ENCODE peak calls at places on chromosomes 2 and 18, in eight cellular contexts. T, M, K, S, Y, A, R and E are unnamed samples.

GRCh38 chr2:78993518-78994148 is 31.9 kb upstream of the REG3G start:
- DNase-seq in T (no peak), M (no peak), K (no peak), S (no peak), Y (no peak), A (no peak), R (peak; percentile 67), E (no peak)

GRCh38 chr2:167177196-167177595 is 288.9 kb downstream of the XIRP2 start:
- DNase-seq in T (no peak), M (no peak), K (no peak), S (no peak), Y (no peak), A (no peak), R (no peak), E (no peak)

GRCh38 chr2:74278694-74279093 is 64.5 kb downstream of the SLC4A5 start:
- DNase-seq in T (no peak), M (no peak), K (no peak), S (no peak), Y (no peak), A (no peak), R (no peak), E (no peak)

GRCh38 chr2:229206548-229206947 is 64.5 kb downstream of the PID1 start:
- DNase-seq in T (no peak), M (no peak), K (peak; percentile 14), S (no peak), Y (no peak), A (no peak), R (no peak), E (no peak)

GRCh38 chr2:127932199-127932877 is 46.6 kb upstream of the AMMECR1L start:
- DNase-seq in T (no peak), M (no peak), K (no peak), S (no peak), Y (no peak), A (no peak), R (no peak), E (no peak)

GRCh38 chr18:50709215-50709614 is 110.6 kb downstream of the MRO start:
- DNase-seq in T (no peak), M (no peak), K (no peak), S (no peak), Y (no peak), A (no peak), R (no peak), E (no peak)

GRCh38 chr18:61948842-61949438 is 56.1 kb upstream of the RNF152 start:
- DNase-seq in T (no peak), M (no peak), K (no peak), S (no peak), Y (no peak), A (no peak), R (no peak), E (no peak)

GRCh38 chr18:75162978-75163377 is 46.0 kb downstream of the PTGR3 start:
- DNase-seq in T (no peak), M (no peak), K (no peak), S (no peak), Y (no peak), A (no peak), R (no peak), E (no peak)

GRCh38 chr2:171923206-171923605 is 945 bp downstream of the HAT1 start:
- DNase-seq in T (no peak), M (no peak), K (no peak), S (peak; percentile 41), Y (peak; percentile 28), A (peak; percentile 32), R (no peak), E (no peak)

GRCh38 chr2:96233880-96234316 is 25.3 kb upstream of the STARD7 start:
- DNase-seq in T (peak; percentile 14), M (no peak), K (no peak), S (no peak), Y (no peak), A (no peak), R (no peak), E (no peak)

GRCh38 chr2:27217173-27218121 is at the start of gene CAD:
- DNase-seq in T (peak; percentile 93), M (peak; percentile 84), K (peak; percentile 90), S (peak; percentile 87), Y (peak; percentile 86), A (peak; percentile 54), R (peak; percentile 91), E (peak; percentile 74)

GRCh38 chr2:60515751-60516226 is 37.7 kb downstream of the BCL11A start:
- DNase-seq in T (peak; percentile 53), M (no peak), K (no peak), S (no peak), Y (no peak), A (no peak), R (peak; percentile 39), E (no peak)

GRCh38 chr2:109020217-109020637 is 31.2 kb upstream of the EDAR start:
- DNase-seq in T (no peak), M (no peak), K (no peak), S (no peak), Y (no peak), A (peak; percentile 84), R (no peak), E (no peak)

GRCh38 chr2:131724019-131724418 is 196.3 kb downstream of the CCDC74A start:
- DNase-seq in T (no peak), M (no peak), K (no peak), S (no peak), Y (no peak), A (no peak), R (no peak), E (no peak)

GRCh38 chr18:29226201-29226600 is 1049.3 kb upstream of the CDH2 start:
- DNase-seq in T (no peak), M (no peak), K (no peak), S (no peak), Y (no peak), A (no peak), R (no peak), E (no peak)

GRCh38 chr2:106282816-106283215 is 88.7 kb upstream of the UXS1 start:
- DNase-seq in T (no peak), M (no peak), K (no peak), S (no peak), Y (no peak), A (peak; percentile 27), R (no peak), E (no peak)
- H3K27ac ChIP-seq in T (no peak overlapping the region), M (no peak overlapping the region), K (no peak overlapping the region), S (no peak overlapping the region), Y (no peak overlapping the region), A (peak overlapping the region; percentile 83), R (no peak overlapping the region), E (no peak overlapping the region)

DNA sequence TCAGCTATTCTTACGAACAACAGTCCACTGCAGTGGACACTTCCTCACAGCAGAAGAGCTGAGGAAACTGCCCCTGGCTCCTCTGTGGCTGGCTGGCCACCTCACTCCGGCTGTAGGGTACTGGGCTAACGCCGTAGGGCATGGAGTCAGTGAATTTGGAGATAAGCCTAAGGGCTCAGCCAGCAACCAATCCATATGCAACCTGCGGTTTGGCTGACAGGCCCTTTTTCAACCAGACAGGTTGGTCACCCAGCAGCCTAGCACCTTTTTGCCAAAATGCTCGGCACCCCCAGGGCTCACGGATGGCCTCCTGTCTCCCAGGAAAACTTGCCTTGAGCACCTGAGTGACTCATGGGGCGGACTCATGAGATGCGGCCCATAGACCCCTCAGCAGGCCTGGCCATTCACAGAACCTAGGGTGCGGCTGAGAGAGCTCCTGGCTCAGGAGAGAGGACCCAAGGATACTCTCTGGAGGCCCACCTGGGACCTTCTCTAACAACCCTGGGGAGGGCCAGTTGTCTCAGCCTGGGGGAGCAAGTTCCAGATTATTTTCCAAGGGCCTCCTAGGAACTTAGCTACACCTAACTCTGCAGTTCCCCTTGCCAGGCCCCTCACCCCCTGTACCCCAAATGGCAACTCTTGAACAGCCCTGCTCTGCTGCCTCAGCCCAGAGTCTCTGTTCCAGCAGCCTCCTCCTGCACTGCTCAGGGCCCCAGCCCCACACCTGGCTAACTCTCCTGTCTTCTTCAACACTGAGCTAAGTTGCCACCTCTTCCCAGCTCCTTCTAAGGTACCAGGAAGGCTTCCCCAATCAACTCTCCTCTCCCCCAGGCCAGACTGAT is 252.1 kb downstream of the CYP26B1 start:
- DNase-seq in T (no peak), M (no peak), K (no peak), S (no peak), Y (no peak), A (no peak), R (peak; percentile 37), E (no peak)
- TF ChIP-seq EP300 in T (no peak), M (no peak), K (no peak), S (no peak), Y (no peak), A (no peak), R (no peak), E (no peak)

GRCh38 chr2:37085731-37086147 is 1.4 kb downstream of the GPATCH11 start:
- DNase-seq in T (no peak), M (no peak), K (no peak), S (no peak), Y (no peak), A (no peak), R (no peak), E (no peak)

GRCh38 chr2:37080674-37081073 is 3.5 kb downstream of the HEATR5B start:
- DNase-seq in T (no peak), M (no peak), K (no peak), S (no peak), Y (no peak), A (no peak), R (no peak), E (no peak)

GRCh38 chr2:37084797-37085196 is 479 bp downstream of the GPATCH11 start:
- DNase-seq in T (no peak), M (no peak), K (no peak), S (no peak), Y (no peak), A (no peak), R (no peak), E (no peak)

GRCh38 chr2:37083873-37084792 is at the start of the genes GPATCH11 and HEATR5B:
- DNase-seq in T (peak; percentile 97), M (peak; percentile 99), K (peak; percentile 97), S (peak; percentile 94), Y (peak; percentile 96), A (peak; percentile 98), R (peak; percentile 97), E (peak; percentile 89)

DNA sequence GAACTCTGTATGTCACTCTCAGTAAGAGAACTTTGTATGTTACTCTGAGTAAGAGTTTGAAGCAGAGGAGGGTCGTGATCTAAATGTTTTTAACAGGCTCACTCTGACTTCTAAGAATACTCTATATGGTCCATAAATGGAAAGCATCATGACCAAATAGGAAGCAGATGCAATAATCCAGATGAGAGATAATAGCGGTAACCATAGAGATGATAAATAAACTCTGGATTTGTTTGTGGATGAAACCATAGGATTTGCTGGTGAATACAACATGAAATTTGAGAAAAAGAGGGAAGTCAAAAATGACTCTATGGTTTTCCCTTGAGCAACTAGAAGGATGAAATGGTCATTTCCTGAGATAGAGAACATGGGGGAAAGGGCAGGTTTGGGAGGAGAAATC is 3.9 kb downstream of the HEATR5B start:
- DNase-seq in T (no peak), M (no peak), K (no peak), S (no peak), Y (no peak), A (no peak), R (no peak), E (no peak)
- TF ChIP-seq CTCF in T (no peak), M (no peak), K (no peak), S (no peak), Y (no peak), A (no peak), R (no peak), E (no peak)

DNA sequence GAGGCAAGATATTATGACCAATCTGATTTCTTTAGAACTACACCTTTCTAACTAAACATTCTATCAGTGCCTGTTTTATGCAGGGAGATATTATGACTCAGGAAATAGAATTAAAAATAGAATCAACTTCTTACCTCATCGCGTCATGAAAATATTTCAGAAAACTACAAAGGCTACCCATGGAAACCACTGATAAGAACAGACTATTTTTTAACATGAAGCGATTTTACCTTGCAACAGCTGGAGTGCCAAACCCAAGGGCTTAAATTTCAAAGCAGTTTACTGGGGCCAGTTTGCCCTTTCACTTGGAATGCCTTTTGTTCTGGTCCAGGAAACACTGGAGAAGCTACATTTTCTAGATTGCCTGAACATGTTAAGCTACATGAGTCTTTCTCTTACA is 304.8 kb upstream of the CCDC68 start:
- DNase-seq in T (no peak), M (no peak), K (no peak), S (no peak), Y (no peak), A (no peak), R (no peak), E (no peak)
- H3K27ac ChIP-seq in T (peak overlapping the region; percentile 52), M (no peak overlapping the region), K (no peak overlapping the region), S (no peak overlapping the region), Y (no peak overlapping the region), A (no peak overlapping the region), R (no peak overlapping the region), E (no peak overlapping the region)